ENCODE peak calls at places on chromosomes 1 and 21, in six cellular contexts. One of them, this sample, is unnamed. For H3K4me1, the result is how much of the 10 kb centered on the place peaks cover.

GRCh38 chr1:227077783-227078182 is 137.7 kb downstream of the COQ8A start:
- DNase-seq in colonic mucosa: no peak
- DNase-seq in ovary: no peak
- DNase-seq in testis: no peak
- DNase-seq in fibroblast of lung: no peak
- DNase-seq in stomach: no peak
- DNase-seq in this sample: no peak

GRCh38 chr1:42937141-42937696 is 21.4 kb downstream of the SLC2A1 start:
- DNase-seq in colonic mucosa: peak
- DNase-seq in ovary: no peak
- DNase-seq in testis: no peak
- DNase-seq in fibroblast of lung: peak
- DNase-seq in stomach: no peak
- DNase-seq in this sample: peak

GRCh38 chr1:154466136-154466665 is 35.8 kb upstream of the TDRD10 start:
- DNase-seq in colonic mucosa: no peak
- DNase-seq in ovary: no peak
- DNase-seq in testis: no peak
- DNase-seq in fibroblast of lung: no peak
- DNase-seq in stomach: no peak
- DNase-seq in this sample: no peak

GRCh38 chr1:227994632-227995300 is 12.0 kb upstream of the WNT3A start:
- DNase-seq in colonic mucosa: no peak
- DNase-seq in ovary: no peak
- DNase-seq in testis: no peak
- DNase-seq in fibroblast of lung: no peak
- DNase-seq in stomach: no peak
- DNase-seq in this sample: no peak

GRCh38 chr1:12661606-12662219 is 17.8 kb downstream of the AADACL4 start:
- DNase-seq in colonic mucosa: no peak
- DNase-seq in ovary: no peak
- DNase-seq in testis: no peak
- DNase-seq in fibroblast of lung: no peak
- DNase-seq in stomach: no peak
- DNase-seq in this sample: no peak

GRCh38 chr1:25786887-25787286 is 13.1 kb upstream of the SELENON start:
- DNase-seq in colonic mucosa: no peak
- DNase-seq in ovary: no peak
- DNase-seq in testis: no peak
- DNase-seq in fibroblast of lung: no peak
- DNase-seq in stomach: no peak
- DNase-seq in this sample: no peak

GRCh38 chr1:206890125-206890637 is 7.1 kb upstream of the IL24 start:
- DNase-seq in colonic mucosa: no peak
- DNase-seq in ovary: no peak
- DNase-seq in testis: no peak
- DNase-seq in fibroblast of lung: peak
- DNase-seq in stomach: no peak
- DNase-seq in this sample: no peak

GRCh38 chr1:228339766-228340685 is 66.6 kb downstream of the TRIM11 start:
- DNase-seq in colonic mucosa: no peak
- DNase-seq in ovary: peak
- DNase-seq in testis: no peak
- DNase-seq in fibroblast of lung: no peak
- DNase-seq in stomach: no peak
- DNase-seq in this sample: no peak

GRCh38 chr1:159000627-159001026 is 9.1 kb upstream of the IFI16 start:
- DNase-seq in colonic mucosa: peak
- DNase-seq in ovary: peak
- DNase-seq in testis: peak
- DNase-seq in fibroblast of lung: peak
- DNase-seq in stomach: peak
- DNase-seq in this sample: peak

GRCh38 chr1:46367072-46367471 is 26.5 kb downstream of the NSUN4 start:
- DNase-seq in colonic mucosa: no peak
- DNase-seq in ovary: no peak
- DNase-seq in testis: no peak
- DNase-seq in fibroblast of lung: no peak
- DNase-seq in stomach: no peak
- DNase-seq in this sample: no peak

GRCh38 chr1:46369542-46370213 is 24.4 kb upstream of the FAAH start:
- DNase-seq in colonic mucosa: no peak
- DNase-seq in ovary: no peak
- DNase-seq in testis: no peak
- DNase-seq in fibroblast of lung: no peak
- DNase-seq in stomach: no peak
- DNase-seq in this sample: no peak

GRCh38 chr1:46370214-46370633 is 23.9 kb upstream of the FAAH start:
- DNase-seq in colonic mucosa: no peak
- DNase-seq in ovary: no peak
- DNase-seq in testis: no peak
- DNase-seq in fibroblast of lung: no peak
- DNase-seq in stomach: peak
- DNase-seq in this sample: no peak

GRCh38 chr1:46368781-46369180 is 25.3 kb upstream of the FAAH start:
- DNase-seq in colonic mucosa: no peak
- DNase-seq in ovary: no peak
- DNase-seq in testis: no peak
- DNase-seq in fibroblast of lung: no peak
- DNase-seq in stomach: no peak
- DNase-seq in this sample: no peak

GRCh38 chr1:46372440-46372839 is 21.7 kb upstream of the FAAH start:
- DNase-seq in colonic mucosa: no peak
- DNase-seq in ovary: no peak
- DNase-seq in testis: no peak
- DNase-seq in fibroblast of lung: no peak
- DNase-seq in stomach: no peak
- DNase-seq in this sample: no peak
- TF ChIP-seq CTCF in colonic mucosa: no peak
- TF ChIP-seq CTCF in ovary: no peak
- TF ChIP-seq CTCF in testis: no peak
- TF ChIP-seq CTCF in fibroblast of lung: no peak
- TF ChIP-seq CTCF in stomach: no peak
- TF ChIP-seq CTCF in this sample: no peak

DNA sequence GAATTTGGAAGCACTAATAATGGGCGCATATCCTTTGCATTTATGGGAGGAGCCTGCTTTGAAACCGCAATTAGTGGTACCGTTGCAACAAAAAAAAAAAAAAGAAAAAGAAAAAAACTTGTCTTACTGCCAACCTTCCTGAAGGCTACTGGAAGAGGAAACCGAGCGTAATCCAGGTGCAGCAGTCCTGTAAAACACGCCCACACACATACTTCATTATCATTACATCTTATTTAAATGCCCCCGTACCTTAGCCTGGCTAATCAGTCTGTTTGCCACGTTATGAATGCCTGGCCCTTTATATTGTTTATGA is 686 bp upstream of the ZNF281 start:
- DNase-seq in colonic mucosa: peak
- DNase-seq in ovary: no peak
- DNase-seq in testis: no peak
- DNase-seq in fibroblast of lung: no peak
- DNase-seq in stomach: no peak
- DNase-seq in this sample: no peak
- H3K27ac ChIP-seq in colonic mucosa: peak
- H3K27ac ChIP-seq in ovary: no peak
- H3K27ac ChIP-seq in testis: no peak
- H3K27ac ChIP-seq in fibroblast of lung: no peak
- H3K27ac ChIP-seq in stomach: peak
- H3K27ac ChIP-seq in this sample: no peak

DNA sequence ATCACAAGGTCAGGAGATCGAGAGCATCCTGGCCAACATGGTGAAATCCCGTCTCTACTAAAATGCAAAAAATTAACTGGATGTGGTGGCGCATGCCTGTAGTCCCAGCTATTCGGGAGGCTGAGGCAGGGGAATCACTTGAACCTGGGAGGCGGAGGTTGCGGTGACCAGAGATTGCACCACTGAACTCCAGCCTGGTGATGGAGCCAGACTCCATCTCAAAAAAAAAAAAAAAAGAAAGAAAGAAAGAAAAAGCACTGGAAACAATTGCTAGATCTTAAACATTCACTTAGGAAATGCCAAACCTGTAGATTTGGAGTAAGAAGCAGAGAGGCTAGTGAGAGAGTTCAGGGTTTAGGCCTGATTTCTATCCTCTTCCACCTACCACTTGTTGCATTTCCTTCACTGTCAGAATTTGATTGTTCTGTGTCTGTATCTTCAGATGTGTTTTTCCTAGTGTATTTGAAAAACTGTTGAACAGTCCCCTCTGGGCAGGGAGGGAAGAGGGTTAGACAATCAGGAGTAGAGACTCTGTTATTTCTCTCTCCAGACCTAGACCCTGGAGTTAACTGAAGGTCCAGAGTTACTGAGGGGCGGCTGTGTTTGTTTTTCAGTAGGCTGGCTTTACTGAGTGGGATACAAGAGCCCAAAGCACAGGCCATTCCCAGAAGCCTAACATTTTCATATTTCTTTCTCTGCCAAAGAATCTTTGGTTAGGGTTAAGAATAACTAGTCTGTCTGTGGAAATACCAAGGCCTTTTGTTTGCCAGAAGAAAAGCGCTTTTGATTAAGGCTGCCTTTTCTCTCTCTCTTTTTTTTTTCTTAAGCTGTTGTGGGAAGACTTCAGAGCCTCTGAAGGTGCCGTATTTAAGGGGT is 31.1 kb upstream of the MACF1 start:
- DNase-seq in colonic mucosa: no peak
- DNase-seq in ovary: no peak
- DNase-seq in testis: no peak
- DNase-seq in fibroblast of lung: no peak
- DNase-seq in stomach: no peak
- DNase-seq in this sample: no peak
- H3K4me1 ChIP-seq in colonic mucosa: under half
- H3K4me1 ChIP-seq in ovary: under half
- H3K4me1 ChIP-seq in testis: under half
- H3K4me1 ChIP-seq in fibroblast of lung: under half
- H3K4me1 ChIP-seq in stomach: half or more
- H3K4me1 ChIP-seq in this sample: under half

GRCh38 chr21:26001356-26001755 is 169.2 kb downstream of the APP start:
- DNase-seq in colonic mucosa: peak
- DNase-seq in ovary: no peak
- DNase-seq in testis: no peak
- DNase-seq in fibroblast of lung: no peak
- DNase-seq in stomach: no peak
- DNase-seq in this sample: no peak
- TF ChIP-seq CTCF in colonic mucosa: no peak
- TF ChIP-seq CTCF in ovary: no peak
- TF ChIP-seq CTCF in testis: no peak
- TF ChIP-seq CTCF in fibroblast of lung: no peak
- TF ChIP-seq CTCF in stomach: no peak
- TF ChIP-seq CTCF in this sample: no peak

DNA sequence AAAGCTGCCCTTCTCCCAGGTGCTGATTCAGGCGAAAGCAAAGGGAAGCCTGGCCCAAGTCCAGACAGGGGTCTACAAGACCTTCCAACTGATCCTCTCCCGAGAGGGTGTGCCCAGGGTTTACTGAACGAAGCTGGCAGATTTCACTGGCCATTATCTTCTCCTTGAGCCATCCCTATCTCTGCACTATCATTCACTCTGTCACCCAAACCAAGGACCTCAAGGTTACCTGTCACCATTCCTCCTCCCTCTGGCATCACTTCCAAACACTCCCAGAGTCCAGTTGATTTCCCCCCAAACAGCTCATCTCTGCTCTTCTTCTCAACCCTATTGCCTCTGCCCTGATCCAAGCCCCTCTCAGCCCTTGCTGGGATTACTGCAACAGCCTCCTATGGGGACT is 4.9 kb downstream of the STK40 start:
- DNase-seq in colonic mucosa: no peak
- DNase-seq in ovary: no peak
- DNase-seq in testis: no peak
- DNase-seq in fibroblast of lung: no peak
- DNase-seq in stomach: no peak
- DNase-seq in this sample: no peak
- H3K27ac ChIP-seq in colonic mucosa: no peak
- H3K27ac ChIP-seq in ovary: peak
- H3K27ac ChIP-seq in testis: peak
- H3K27ac ChIP-seq in fibroblast of lung: no peak
- H3K27ac ChIP-seq in stomach: peak
- H3K27ac ChIP-seq in this sample: peak

This sample was measured in ascending aorta.